ENCODE peak calls at places on chromosome 20, in five cellular contexts. O is upper lobe of right lung, P is sigmoid colon, N is coronary artery, W is esophagus muscularis mucosa. A is an unnamed sample.

GRCh38 chr20:36097331-36097730 is 57.2 kb upstream of the EPB41L1 start:
- DNase-seq in P (no peak), O (no peak), N (no peak), W (no peak), A (no peak)

GRCh38 chr20:61299613-61300012 is 47.6 kb downstream of the CDH4 start:
- DNase-seq in O (no peak), P (no peak), W (no peak), N (no peak), A (no peak)

GRCh38 chr20:19937651-19938420 is 79.3 kb upstream of the NAA20 start:
- DNase-seq in W (no peak), O (no peak), N (no peak), P (no peak), A (no peak)

GRCh38 chr20:14745830-14746229 is 408.4 kb upstream of the FLRT3 start:
- DNase-seq in O (no peak), W (no peak), P (no peak), N (no peak), A (no peak)

GRCh38 chr20:43767686-43768474 is 41.1 kb upstream of the GTSF1L start:
- DNase-seq in O (peak), W (no peak), P (no peak), N (no peak), A (no peak)

GRCh38 chr20:47929368-47930115 is 144.3 kb upstream of the SULF2 start:
- DNase-seq in W (no peak), O (no peak), P (no peak), N (no peak), A (no peak)

GRCh38 chr20:3550857-3551256 is 80.0 kb downstream of the ATRN start:
- DNase-seq in W (no peak), P (no peak), O (no peak), N (no peak), A (no peak)

GRCh38 chr20:25302596-25302995 is 54.7 kb downstream of the PYGB start:
- DNase-seq in P (no peak), W (no peak), O (no peak), N (no peak), A (no peak)

GRCh38 chr20:21640556-21640955 is 64.9 kb upstream of the PAX1 start:
- DNase-seq in O (no peak), N (no peak), W (no peak), P (no peak), A (no peak)

GRCh38 chr20:33648396-33649004 is 13.6 kb upstream of the C20orf144 start:
- DNase-seq in W (no peak), O (peak), N (peak), P (no peak), A (peak)

GRCh38 chr20:21096321-21097043 is 9.7 kb downstream of the LINC00237 start:
- DNase-seq in O (no peak), P (no peak), N (no peak), W (peak), A (no peak)

GRCh38 chr20:2236266-2236665 is 59.5 kb upstream of the TGM3 start:
- DNase-seq in O (no peak), W (no peak), N (no peak), P (no peak), A (no peak)

GRCh38 chr20:45798935-45799642 is 7.3 kb downstream of the DNTTIP1 start:
- DNase-seq in O (no peak), N (no peak), W (no peak), P (no peak), A (no peak)

GRCh38 chr20:3377644-3378043 is 29.8 kb downstream of the DNAAF9 start:
- DNase-seq in O (no peak), P (no peak), N (no peak), W (no peak), A (no peak)

GRCh38 chr20:36891211-36891610 is 15.3 kb downstream of the TLDC2 start:
- DNase-seq in N (no peak), O (no peak), P (no peak), W (no peak), A (no peak)

GRCh38 chr20:8971669-8972316 is 97.1 kb upstream of the PLCB4 start:
- DNase-seq in O (no peak), P (no peak), N (no peak), W (no peak), A (no peak)

GRCh38 chr20:58906894-58907293 is 54.4 kb downstream of the GNAS start:
- DNase-seq in O (no peak), N (no peak), W (no peak), P (no peak), A (no peak)

GRCh38 chr20:45725134-45725533 is 3.0 kb downstream of the SPINT4 start:
- DNase-seq in N (no peak), P (no peak), O (no peak), W (no peak), A (no peak)

GRCh38 chr20:42027746-42028268 is 409.6 kb upstream of the CHD6 start:
- DNase-seq in N (no peak), O (no peak), P (no peak), W (no peak), A (no peak)

GRCh38 chr20:2797136-2797983 is 3.1 kb downstream of the CPXM1 start:
- DNase-seq in N (peak), P (no peak), W (no peak), O (no peak), A (no peak)

GRCh38 chr20:44017905-44018683 is 103.4 kb downstream of the TOX2 start:
- DNase-seq in W (no peak), N (no peak), P (peak), O (peak), A (peak)

GRCh38 chr20:62787866-62788265 is 8.4 kb upstream of the MRGBP start:
- DNase-seq in P (no peak), W (no peak), O (no peak), N (no peak), A (no peak)

GRCh38 chr20:48702388-48703041 is 125.3 kb downstream of the PREX1 start:
- DNase-seq in O (peak), N (no peak), P (peak), W (no peak), A (no peak)

GRCh38 chr20:47963022-47963421 is 177.7 kb upstream of the SULF2 start:
- DNase-seq in O (no peak), W (no peak), P (no peak), N (no peak), A (no peak)

GRCh38 chr20:3670511-3670910 is 7.3 kb upstream of the GFRA4 start:
- DNase-seq in W (no peak), O (no peak), P (no peak), N (no peak), A (peak)

GRCh38 chr20:4234128-4234527 is 218.8 kb upstream of the RNF24 start:
- DNase-seq in N (no peak), O (no peak), W (no peak), P (no peak), A (peak)

GRCh38 chr20:48975955-48976354 is 54.4 kb downstream of the ARFGEF2 start:
- DNase-seq in P (no peak), W (no peak), O (no peak), N (no peak), A (no peak)

GRCh38 chr20:45173531-45173930 is 1.2 kb upstream of the PI3 start:
- DNase-seq in P (no peak), W (no peak), N (no peak), O (no peak), A (no peak)

GRCh38 chr20:55514498-55514897 is 490.8 kb downstream of the CBLN4 start:
- DNase-seq in O (no peak), N (no peak), P (no peak), W (no peak), A (no peak)

GRCh38 chr20:2004171-2004570 is 10.3 kb upstream of the PDYN start:
- DNase-seq in W (no peak), N (peak), P (no peak), O (no peak), A (no peak)

GRCh38 chr20:62643521-62644043 is 1.3 kb downstream of the SLCO4A1 start:
- DNase-seq in O (no peak), W (no peak), P (no peak), N (no peak), A (no peak)

GRCh38 chr20:45067087-45067486 is 33.8 kb downstream of the KCNS1 start:
- DNase-seq in N (no peak), W (no peak), P (no peak), O (no peak), A (no peak)

GRCh38 chr20:8082025-8082424 is 50.0 kb upstream of the PLCB1 start:
- DNase-seq in N (no peak), P (no peak), W (no peak), O (no peak), A (no peak)

GRCh38 chr20:51365670-51366069 is 176.8 kb downstream of the NFATC2 start:
- DNase-seq in P (peak), N (no peak), W (no peak), O (no peak), A (no peak)

GRCh38 chr20:11445161-11445560 is 472.5 kb upstream of the BTBD3 start:
- DNase-seq in W (no peak), O (no peak), N (no peak), P (no peak), A (no peak)

DNA sequence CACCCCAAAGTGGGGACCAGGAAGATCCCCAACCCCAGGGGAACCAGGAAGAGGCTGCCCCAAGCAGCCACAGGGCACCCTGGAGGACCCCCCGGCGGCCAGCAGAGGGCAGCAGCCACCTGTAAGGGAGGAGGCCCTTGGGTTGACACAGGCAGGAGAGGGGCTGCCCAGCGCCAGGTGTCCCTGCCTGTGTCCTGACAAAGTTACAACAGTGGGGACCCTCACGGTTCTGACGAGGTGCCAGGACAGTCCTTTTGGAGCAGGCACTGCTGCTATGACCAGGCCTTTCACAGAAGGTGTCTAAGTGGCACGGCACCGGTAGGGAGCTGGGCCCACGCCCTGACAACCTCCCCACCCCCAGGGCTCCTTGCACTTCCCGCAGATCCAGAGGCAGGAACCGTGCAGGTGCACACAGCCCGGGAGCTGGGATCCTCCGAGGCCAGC is 176.7 kb downstream of the BMP7 start:
- DNase-seq in W (no peak), P (no peak), O (peak), N (no peak), A (peak)
- TF ChIP-seq CTCF in W (peak), P (peak), O (peak), N (no peak), A (peak)

GRCh38 chr20:40821438-40821837 is 132.4 kb upstream of the MAFB start:
- DNase-seq in W (no peak), O (no peak), P (no peak), N (no peak), A (no peak)
- H3K4me3 ChIP-seq in W (no peak), O (no peak), P (no peak), N (no peak), A (no peak)

GRCh38 chr20:6765469-6766058 is 1.9 kb upstream of the BMP2 start:
- DNase-seq in N (no peak), W (no peak), O (no peak), P (no peak), A (no peak)
- TF ChIP-seq CTCF in N (no peak), W (peak), O (peak), P (peak), A (peak)

GRCh38 chr20:32478576-32478975 is 106.6 kb downstream of the NOL4L start:
- DNase-seq in W (no peak), P (peak), O (no peak), N (no peak), A (peak)
- H3K4me3 ChIP-seq in W (no peak), P (no peak), O (no peak), N (no peak), A (no peak)

DNA sequence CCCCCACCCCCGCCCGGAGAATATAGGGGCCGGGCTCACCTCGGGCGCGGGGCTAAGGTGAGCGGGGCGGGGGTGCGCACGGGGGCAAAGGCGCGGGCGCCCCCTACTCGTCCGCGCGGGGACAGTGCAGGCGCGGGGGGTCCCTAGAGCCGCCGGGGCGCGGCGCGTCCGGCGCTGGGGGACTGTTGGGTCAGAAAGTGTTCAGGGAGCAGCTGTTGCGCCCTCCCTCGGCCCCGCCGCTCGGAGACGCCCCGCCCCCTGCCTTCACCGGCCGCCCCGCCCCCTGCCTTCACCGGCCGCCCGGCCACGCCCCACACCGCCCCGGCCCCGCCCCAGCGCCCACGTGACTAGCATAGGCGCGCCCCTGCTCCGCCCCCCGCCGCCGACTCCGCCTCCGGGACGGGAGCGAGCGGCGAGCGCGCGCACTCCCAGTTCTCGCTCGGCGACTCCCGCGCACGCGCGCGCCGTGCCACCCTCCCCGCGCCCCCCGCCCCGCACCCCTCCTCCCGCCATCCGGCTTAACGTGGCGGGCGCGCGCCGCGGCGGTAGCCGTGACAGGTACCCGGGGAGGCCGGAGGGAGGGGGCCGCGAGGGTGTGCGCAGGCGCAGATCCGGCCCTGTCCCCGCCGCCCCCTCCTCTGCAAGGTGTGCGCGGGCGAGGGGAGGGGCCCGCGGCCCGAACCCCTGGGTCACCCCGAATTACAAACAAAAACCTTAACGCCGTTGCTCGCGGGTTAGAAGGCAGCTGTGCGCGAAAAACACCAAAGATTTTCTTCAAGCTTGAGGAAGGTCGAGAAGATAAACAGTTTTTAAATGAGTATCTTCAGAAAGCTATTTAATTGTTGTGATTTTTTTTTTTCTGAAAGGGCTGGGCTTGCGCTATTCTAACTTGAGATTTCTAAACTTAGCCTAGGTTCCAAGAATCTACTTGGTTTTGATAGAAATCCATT is 704 bp upstream of the ZNF217 start:
- DNase-seq in N (peak), W (peak), O (peak), P (peak), A (peak)
- TF ChIP-seq CTCF in N (no peak), W (peak), O (peak), P (no peak), A (no peak)

GRCh38 chr20:31663524-31663837 is 25.8 kb downstream of the COX4I2 start:
- DNase-seq in N (no peak), W (no peak), O (no peak), P (no peak), A (no peak)

GRCh38 chr20:31662372-31662854 is 24.7 kb downstream of the COX4I2 start:
- DNase-seq in N (no peak), O (no peak), W (no peak), P (no peak), A (no peak)

GRCh38 chr20:31663838-31664695 is 26.4 kb downstream of the COX4I2 start:
- DNase-seq in N (no peak), P (peak), O (peak), W (no peak), A (no peak)

GRCh38 chr20:31664696-31665354 is 27.1 kb downstream of the COX4I2 start:
- DNase-seq in N (no peak), O (no peak), P (no peak), W (no peak), A (no peak)

GRCh38 chr20:31661625-31662371 is 24.1 kb downstream of the COX4I2 start:
- DNase-seq in P (peak), W (peak), N (peak), O (peak), A (peak)
- H3K4me3 ChIP-seq in P (peak), W (peak), N (peak), O (peak), A (peak)

GRCh38 chr20:10433014-10433622 is 904 bp downstream of the MKKS start:
- DNase-seq in W (no peak), P (no peak), O (no peak), N (no peak), A (peak)

GRCh38 chr20:10434467-10434831 is 427 bp upstream of the MKKS start:
- DNase-seq in N (peak), W (peak), O (peak), P (peak), A (peak)

GRCh38 chr20:10434832-10435812 is at the start of gene SLX4IP:
- DNase-seq in O (peak), W (peak), N (peak), P (peak), A (peak)

GRCh38 chr20:10432079-10432478 is 1.9 kb downstream of the MKKS start:
- DNase-seq in W (no peak), O (no peak), N (no peak), P (no peak), A (no peak)

GRCh38 chr20:10433623-10434466 is at the start of gene MKKS:
- DNase-seq in O (peak), W (peak), P (peak), N (peak), A (peak)
- TF ChIP-seq CTCF in O (no peak), W (peak), P (no peak), N (no peak), A (no peak)

GRCh38 chr20:64220891-64221527 is 34.5 kb upstream of the PCMTD2 start:
- DNase-seq in O (no peak), W (no peak), P (no peak), N (no peak), A (no peak)
- H3K4me3 ChIP-seq in O (no peak), W (no peak), P (no peak), N (no peak), A (no peak)

GRCh38 chr20:726160-726559 is 42.1 kb downstream of the SLC52A3 start:
- DNase-seq in W (no peak), N (no peak), O (peak), P (no peak), A (no peak)

GRCh38 chr20:725491-725890 is 42.8 kb downstream of the SLC52A3 start:
- DNase-seq in P (no peak), W (no peak), O (peak), N (no peak), A (no peak)

GRCh38 chr20:731891-732560 is 36.3 kb downstream of the SLC52A3 start:
- DNase-seq in O (peak), P (no peak), W (no peak), N (peak), A (no peak)

GRCh38 chr20:730005-730404 is 38.3 kb downstream of the SLC52A3 start:
- DNase-seq in W (no peak), P (no peak), N (no peak), O (no peak), A (no peak)

DNA sequence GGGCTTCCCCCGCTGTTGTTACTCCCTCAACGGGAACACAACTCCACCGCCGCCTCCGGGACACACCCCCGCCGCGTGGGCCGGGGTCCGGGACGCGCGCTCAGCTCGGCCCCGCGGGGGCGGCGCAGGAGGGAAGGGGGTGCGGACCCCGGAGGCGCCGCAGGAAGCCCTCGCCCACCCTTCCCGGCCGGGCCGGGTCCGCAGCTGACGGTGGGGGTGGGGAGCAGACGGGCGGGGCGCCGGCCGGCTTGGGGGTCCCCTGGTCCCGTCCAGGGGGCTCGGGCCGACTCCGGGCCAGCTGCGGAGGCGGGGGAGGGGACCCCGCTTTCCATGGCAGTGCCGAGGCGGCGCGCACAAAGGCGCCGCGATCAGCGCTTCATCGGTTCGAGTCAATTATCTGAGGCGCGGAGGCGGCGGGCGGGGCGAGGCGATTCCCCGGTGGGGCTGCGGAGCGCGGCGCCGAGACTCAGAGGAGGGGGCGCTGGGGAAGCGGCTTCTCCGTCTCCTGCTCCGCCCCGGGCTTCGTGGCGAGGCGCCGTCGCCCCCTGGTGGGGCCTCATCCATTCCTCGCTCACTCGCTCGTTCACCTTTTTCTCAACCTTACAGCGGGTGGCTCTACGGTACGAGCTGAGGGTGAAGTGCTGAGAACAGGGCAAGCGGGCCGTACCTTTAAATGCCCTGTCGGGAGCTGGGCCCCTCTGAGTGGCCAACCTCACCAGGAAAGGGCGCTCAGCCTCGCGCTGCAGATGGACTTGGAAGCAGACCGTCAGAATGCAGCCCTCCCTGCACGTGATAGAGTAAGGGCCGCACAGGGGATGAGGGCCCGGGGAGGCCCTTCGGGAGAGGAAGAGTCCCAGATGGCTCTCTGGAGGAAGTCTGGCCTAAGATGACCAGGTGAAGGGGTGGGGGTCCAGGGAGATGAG is 40.0 kb downstream of the SLC52A3 start:
- DNase-seq in W (no peak), N (no peak), P (no peak), O (peak), A (no peak)
- TF ChIP-seq CTCF in W (peak), N (no peak), P (peak), O (peak), A (peak)

DNA sequence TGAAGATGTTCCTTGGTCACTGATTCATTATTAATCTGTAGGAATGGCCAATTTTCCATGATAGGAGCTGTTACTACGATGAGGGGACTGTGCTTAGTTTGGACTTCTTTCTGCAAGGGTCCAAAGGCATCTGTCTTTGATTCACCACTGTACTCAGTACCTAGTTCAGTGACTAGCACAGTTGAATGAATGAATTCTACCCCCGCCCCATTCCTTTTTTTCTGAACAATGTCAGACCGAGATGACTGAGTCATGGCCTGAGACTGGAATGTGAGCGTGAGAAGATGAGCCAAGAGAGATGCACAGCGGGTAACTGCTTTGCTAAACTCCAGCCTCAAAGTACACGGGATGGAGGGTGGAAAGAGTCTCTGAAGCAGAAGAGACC is 419 bp upstream of the SNHG17 start:
- DNase-seq in O (no peak), P (no peak), W (no peak), N (no peak), A (no peak)
- H3K4me3 ChIP-seq in O (no peak), P (no peak), W (no peak), N (no peak), A (no peak)

A was measured in kidney.